ENCODE peak calls at places on chromosome 6, in six cellular contexts. G is sigmoid colon, B is GM12878, S is HCT116, R is endothelial cell of umbilical vein, K is vagina. L is an unnamed sample.

GRCh38 chr6:33692078-33692759 is 19.3 kb downstream of the UQCC2 start:
- DNase-seq in G (no peak), B (no peak), S (no peak), R (no peak), K (no peak), L (no peak)

GRCh38 chr6:139522471-139523220 is 148.2 kb upstream of the CITED2 start:
- DNase-seq in G (no peak), B (no peak), S (no peak), R (no peak), K (no peak), L (no peak)

GRCh38 chr6:1838604-1839003 is 228.9 kb downstream of the FOXC1 start:
- DNase-seq in G (no peak), B (no peak), S (no peak), R (peak), K (no peak), L (no peak)

GRCh38 chr6:124793406-124793805 is 168.8 kb upstream of the RNF217 start:
- DNase-seq in G (no peak), B (no peak), S (no peak), R (no peak), K (no peak), L (no peak)

GRCh38 chr6:161038229-161039003 is 46.8 kb downstream of the MAP3K4 start:
- DNase-seq in G (peak), B (peak), S (peak), R (peak), K (no peak), L (no peak)

GRCh38 chr6:53461041-53461656 is 83.8 kb downstream of the GCLC start:
- DNase-seq in G (no peak), B (peak), S (no peak), R (no peak), K (no peak), L (no peak)

GRCh38 chr6:48486876-48487275 is 375.9 kb upstream of the PTCHD4 start:
- DNase-seq in G (no peak), B (no peak), S (no peak), R (no peak), K (no peak), L (no peak)

GRCh38 chr6:151464702-151465101 is 12.8 kb upstream of the RMND1 start:
- DNase-seq in G (no peak), B (no peak), S (no peak), R (no peak), K (no peak), L (no peak)

GRCh38 chr6:131917318-131917717 is 33.9 kb downstream of the CCN2 start:
- DNase-seq in G (no peak), B (no peak), S (no peak), R (no peak), K (no peak), L (no peak)

GRCh38 chr6:110612298-110612697 is 135.9 kb upstream of the SLC22A16 start:
- DNase-seq in G (no peak), B (no peak), S (no peak), R (no peak), K (no peak), L (no peak)

GRCh38 chr6:13402711-13403110 is 74.4 kb upstream of the TBC1D7 start:
- DNase-seq in G (no peak), B (no peak), S (no peak), R (no peak), K (no peak), L (no peak)

GRCh38 chr6:24658573-24659511 is 7.9 kb downstream of the TDP2 start:
- DNase-seq in G (no peak), B (no peak), S (no peak), R (no peak), K (no peak), L (no peak)

GRCh38 chr6:125015152-125015551 is 52.9 kb downstream of the RNF217 start:
- DNase-seq in G (no peak), B (no peak), S (no peak), R (no peak), K (no peak), L (no peak)

GRCh38 chr6:89508755-89509563 is 76.0 kb downstream of the ANKRD6 start:
- DNase-seq in G (no peak), B (no peak), S (no peak), R (no peak), K (no peak), L (no peak)

GRCh38 chr6:4732691-4733315 is 43.4 kb upstream of the CDYL start:
- DNase-seq in G (peak), B (no peak), S (peak), R (peak), K (no peak), L (no peak)

GRCh38 chr6:97462031-97462430 is 179.0 kb upstream of the MMS22L start:
- DNase-seq in G (no peak), B (no peak), S (no peak), R (no peak), K (no peak), L (no peak)

GRCh38 chr6:121516331-121516730 is 80.9 kb downstream of the GJA1 start:
- DNase-seq in G (no peak), B (no peak), S (no peak), R (peak), K (no peak), L (no peak)

GRCh38 chr6:111080713-111081112 is 6.6 kb upstream of the SLC16A10 start:
- DNase-seq in G (no peak), B (no peak), S (no peak), R (no peak), K (no peak), L (no peak)

GRCh38 chr6:1724124-1724523 is 114.4 kb downstream of the FOXC1 start:
- DNase-seq in G (no peak), B (no peak), S (no peak), R (no peak), K (no peak), L (no peak)

DNA sequence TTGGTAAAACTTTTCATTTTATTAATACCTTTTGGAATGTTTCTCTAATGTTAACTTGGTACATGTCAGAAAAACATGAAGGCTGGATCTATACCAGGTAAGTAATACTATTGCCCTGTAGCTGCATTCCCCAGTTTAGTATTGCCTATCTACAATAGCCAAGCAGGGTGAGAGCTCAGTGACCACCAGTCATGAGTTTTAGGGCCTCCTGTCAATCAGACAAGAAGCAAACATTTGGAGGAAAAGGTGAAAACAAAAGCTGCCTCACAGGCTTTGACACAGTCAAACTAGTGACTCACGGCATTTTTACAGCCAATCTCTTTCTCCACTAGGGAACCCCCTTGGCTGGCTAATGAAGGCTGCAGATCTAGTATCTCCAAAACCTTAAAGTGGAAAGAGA is 9.5 kb upstream of the CDC5L start:
- DNase-seq in G (no peak), B (no peak), S (no peak), R (no peak), K (no peak), L (no peak)
- TF ChIP-seq POLR2AphosphoS5 in G (no peak), B (no peak), S (no peak), R (no peak), K (no peak), L (no peak)

GRCh38 chr6:162943369-162943768 is 215.6 kb downstream of the PACRG start:
- DNase-seq in G (no peak), B (no peak), S (no peak), R (no peak), K (no peak), L (no peak)
- TF ChIP-seq CTCF in G (no peak), B (no peak), S (no peak), R (no peak), K (no peak), L (no peak)

GRCh38 chr6:16762265-16762546 is 946 bp upstream of the ATXN1 start:
- DNase-seq in G (no peak), B (no peak), S (no peak), R (no peak), K (no peak), L (no peak)

GRCh38 chr6:16764188-16764950 is 3.1 kb upstream of the ATXN1 start:
- DNase-seq in G (no peak), B (no peak), S (no peak), R (peak), K (no peak), L (no peak)

GRCh38 chr6:16761469-16762264 is 407 bp upstream of the ATXN1 start:
- DNase-seq in G (peak), B (no peak), S (peak), R (peak), K (no peak), L (peak)

GRCh38 chr6:16760536-16761468 is at the start of gene ATXN1:
- DNase-seq in G (peak), B (no peak), S (no peak), R (peak), K (no peak), L (peak)

DNA sequence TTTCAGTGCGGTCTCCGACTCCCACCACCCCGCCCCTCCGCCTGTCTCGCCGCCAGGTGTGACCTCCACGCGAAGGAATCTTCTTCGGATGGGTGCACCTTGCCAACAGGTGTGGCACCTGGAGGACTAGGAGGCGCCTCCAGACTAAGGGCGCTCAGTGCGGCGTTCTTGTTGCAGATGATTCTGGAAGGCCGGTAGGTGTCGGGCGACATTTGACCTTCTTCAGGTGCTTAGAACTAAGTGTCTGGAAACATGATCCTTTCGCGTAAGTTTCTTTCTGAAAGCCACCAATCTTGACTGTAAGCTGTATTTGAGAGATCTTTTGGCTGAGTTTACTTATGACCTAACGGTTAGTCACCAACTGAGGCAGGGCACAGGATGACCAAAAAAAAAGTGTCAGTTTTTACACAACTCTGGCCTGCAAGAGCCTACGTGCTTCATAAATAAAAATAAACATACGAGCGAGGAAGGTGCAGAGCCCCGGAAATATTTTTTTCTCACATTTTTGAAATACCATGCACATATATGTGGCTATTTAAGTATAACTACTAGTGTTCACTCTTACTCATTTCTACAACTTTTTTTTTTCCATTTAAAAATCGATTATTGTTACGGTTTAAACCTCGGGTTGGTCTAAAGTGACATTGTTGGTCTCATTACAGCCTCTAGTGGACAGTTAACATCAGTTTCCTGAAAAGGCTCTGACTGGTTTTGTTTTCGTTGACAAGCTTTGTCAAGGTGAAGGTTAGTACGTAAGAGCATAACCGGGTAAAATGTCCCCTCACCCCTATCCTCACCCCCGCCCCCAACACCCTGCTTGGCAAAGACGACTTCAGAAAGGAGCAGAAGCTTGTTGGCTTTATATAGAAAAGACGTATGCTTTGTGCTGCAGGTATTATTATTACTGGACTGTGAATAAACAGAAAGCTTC is 1.6 kb upstream of the ATXN1 start:
- DNase-seq in G (peak), B (no peak), S (peak), R (peak), K (no peak), L (peak)
- TF ChIP-seq POLR2A in G (no peak), B (no peak), S (no peak), R (no peak), K (no peak), L (no peak)

GRCh38 chr6:30259140-30260035 is 46.2 kb upstream of the TRIM26 start:
- DNase-seq in G (peak), B (peak), S (peak), R (peak), K (no peak), L (peak)
- TF ChIP-seq POLR2AphosphoS5 in G (peak), B (peak), S (peak), R (no peak), K (no peak), L (peak)

GRCh38 chr6:11011787-11012234 is 32.3 kb downstream of the ELOVL2 start:
- DNase-seq in G (no peak), B (no peak), S (peak), R (no peak), K (no peak), L (no peak)
- TF ChIP-seq CTCF in G (no peak), B (no peak), S (no peak), R (no peak), K (no peak), L (no peak)

GRCh38 chr6:37555040-37555781 is 55.5 kb upstream of the CCDC167 start:
- DNase-seq in G (no peak), B (peak), S (no peak), R (no peak), K (no peak), L (no peak)
- TF ChIP-seq POLR2A in G (no peak), B (peak), S (no peak), R (no peak), K (no peak), L (no peak)